ENCODE peak calls at places on chromosomes 16 and 17, in seven cellular contexts. One of them, this sample, is unnamed.

GRCh38 chr17:6589266-6589946 is 33.1 kb upstream of the PITPNM3 start:
- DNase-seq in cardiac fibroblast: peak
- DNase-seq in AG08396: no peak
- DNase-seq in amniotic stem cell: no peak
- DNase-seq in activated T-helper 1 cell treated with anti-CD3 and anti-CD28 coated beads, Interleukin-2, amount 50 U/mL, for 16 hours: no peak
- DNase-seq in activated naive CD4-positive, alpha-beta T cell: no peak
- DNase-seq in naive thymus-derived CD4-positive, alpha-beta T cell: no peak
- DNase-seq in this sample: no peak

GRCh38 chr17:69723316-69723715 is 308.8 kb downstream of the MAP2K6 start:
- DNase-seq in naive thymus-derived CD4-positive, alpha-beta T cell: no peak
- DNase-seq in amniotic stem cell: no peak
- DNase-seq in AG08396: no peak
- DNase-seq in activated naive CD4-positive, alpha-beta T cell: no peak
- DNase-seq in activated T-helper 1 cell treated with anti-CD3 and anti-CD28 coated beads, Interleukin-2, amount 50 U/mL, for 16 hours: no peak
- DNase-seq in cardiac fibroblast: no peak
- DNase-seq in this sample: no peak

GRCh38 chr16:49986351-49987124 is 38.5 kb upstream of the CNEP1R1 start:
- DNase-seq in naive thymus-derived CD4-positive, alpha-beta T cell: no peak
- DNase-seq in amniotic stem cell: no peak
- DNase-seq in activated naive CD4-positive, alpha-beta T cell: no peak
- DNase-seq in AG08396: peak
- DNase-seq in cardiac fibroblast: peak
- DNase-seq in activated T-helper 1 cell treated with anti-CD3 and anti-CD28 coated beads, Interleukin-2, amount 50 U/mL, for 16 hours: no peak
- DNase-seq in this sample: no peak

GRCh38 chr17:81209141-81209540 is 13.6 kb downstream of the CEP131 start:
- DNase-seq in activated T-helper 1 cell treated with anti-CD3 and anti-CD28 coated beads, Interleukin-2, amount 50 U/mL, for 16 hours: no peak
- DNase-seq in activated naive CD4-positive, alpha-beta T cell: no peak
- DNase-seq in cardiac fibroblast: no peak
- DNase-seq in amniotic stem cell: no peak
- DNase-seq in naive thymus-derived CD4-positive, alpha-beta T cell: no peak
- DNase-seq in AG08396: no peak
- DNase-seq in this sample: no peak

GRCh38 chr17:32519769-32520701 is 33.2 kb downstream of the CDK5R1 start:
- DNase-seq in activated T-helper 1 cell treated with anti-CD3 and anti-CD28 coated beads, Interleukin-2, amount 50 U/mL, for 16 hours: no peak
- DNase-seq in AG08396: no peak
- DNase-seq in activated naive CD4-positive, alpha-beta T cell: peak
- DNase-seq in cardiac fibroblast: peak
- DNase-seq in naive thymus-derived CD4-positive, alpha-beta T cell: peak
- DNase-seq in amniotic stem cell: no peak
- DNase-seq in this sample: no peak

GRCh38 chr16:88382491-88383400 is at the start of gene ZNF469:
- DNase-seq in amniotic stem cell: no peak
- DNase-seq in activated naive CD4-positive, alpha-beta T cell: no peak
- DNase-seq in naive thymus-derived CD4-positive, alpha-beta T cell: no peak
- DNase-seq in activated T-helper 1 cell treated with anti-CD3 and anti-CD28 coated beads, Interleukin-2, amount 50 U/mL, for 16 hours: no peak
- DNase-seq in cardiac fibroblast: peak
- DNase-seq in AG08396: peak
- DNase-seq in this sample: no peak

GRCh38 chr17:80969674-80970043 is 22.0 kb upstream of the CHMP6 start:
- DNase-seq in activated T-helper 1 cell treated with anti-CD3 and anti-CD28 coated beads, Interleukin-2, amount 50 U/mL, for 16 hours: no peak
- DNase-seq in activated naive CD4-positive, alpha-beta T cell: no peak
- DNase-seq in AG08396: no peak
- DNase-seq in cardiac fibroblast: no peak
- DNase-seq in amniotic stem cell: no peak
- DNase-seq in naive thymus-derived CD4-positive, alpha-beta T cell: no peak
- DNase-seq in this sample: no peak

GRCh38 chr16:24124291-24124690 is 131.8 kb upstream of the CACNG3 start:
- DNase-seq in activated T-helper 1 cell treated with anti-CD3 and anti-CD28 coated beads, Interleukin-2, amount 50 U/mL, for 16 hours: no peak
- DNase-seq in cardiac fibroblast: no peak
- DNase-seq in AG08396: no peak
- DNase-seq in activated naive CD4-positive, alpha-beta T cell: no peak
- DNase-seq in naive thymus-derived CD4-positive, alpha-beta T cell: no peak
- DNase-seq in amniotic stem cell: no peak
- DNase-seq in this sample: no peak

GRCh38 chr16:64417711-64418227 is 704.1 kb downstream of the CDH11 start:
- DNase-seq in naive thymus-derived CD4-positive, alpha-beta T cell: no peak
- DNase-seq in AG08396: no peak
- DNase-seq in activated T-helper 1 cell treated with anti-CD3 and anti-CD28 coated beads, Interleukin-2, amount 50 U/mL, for 16 hours: no peak
- DNase-seq in cardiac fibroblast: peak
- DNase-seq in activated naive CD4-positive, alpha-beta T cell: no peak
- DNase-seq in amniotic stem cell: no peak
- DNase-seq in this sample: no peak

GRCh38 chr16:70553175-70553574 is 29.6 kb downstream of the SF3B3 start:
- DNase-seq in activated naive CD4-positive, alpha-beta T cell: no peak
- DNase-seq in AG08396: peak
- DNase-seq in activated T-helper 1 cell treated with anti-CD3 and anti-CD28 coated beads, Interleukin-2, amount 50 U/mL, for 16 hours: no peak
- DNase-seq in amniotic stem cell: no peak
- DNase-seq in cardiac fibroblast: peak
- DNase-seq in naive thymus-derived CD4-positive, alpha-beta T cell: no peak
- DNase-seq in this sample: no peak

GRCh38 chr17:67830440-67830839 is 5.1 kb downstream of the BPTF start:
- DNase-seq in amniotic stem cell: no peak
- DNase-seq in cardiac fibroblast: no peak
- DNase-seq in AG08396: no peak
- DNase-seq in activated T-helper 1 cell treated with anti-CD3 and anti-CD28 coated beads, Interleukin-2, amount 50 U/mL, for 16 hours: no peak
- DNase-seq in activated naive CD4-positive, alpha-beta T cell: no peak
- DNase-seq in naive thymus-derived CD4-positive, alpha-beta T cell: no peak
- DNase-seq in this sample: no peak

GRCh38 chr17:29124135-29124930 is 55.9 kb downstream of the MYO18A start:
- DNase-seq in amniotic stem cell: peak
- DNase-seq in cardiac fibroblast: peak
- DNase-seq in activated T-helper 1 cell treated with anti-CD3 and anti-CD28 coated beads, Interleukin-2, amount 50 U/mL, for 16 hours: no peak
- DNase-seq in AG08396: peak
- DNase-seq in activated naive CD4-positive, alpha-beta T cell: no peak
- DNase-seq in naive thymus-derived CD4-positive, alpha-beta T cell: no peak
- DNase-seq in this sample: peak

GRCh38 chr16:560701-561412 is 663 bp downstream of the PRR35 start:
- DNase-seq in cardiac fibroblast: no peak
- DNase-seq in naive thymus-derived CD4-positive, alpha-beta T cell: no peak
- DNase-seq in amniotic stem cell: no peak
- DNase-seq in activated T-helper 1 cell treated with anti-CD3 and anti-CD28 coated beads, Interleukin-2, amount 50 U/mL, for 16 hours: no peak
- DNase-seq in activated naive CD4-positive, alpha-beta T cell: no peak
- DNase-seq in AG08396: no peak
- DNase-seq in this sample: no peak

GRCh38 chr16:28863929-28864886 is 565 bp downstream of the SH2B1 start:
- DNase-seq in activated naive CD4-positive, alpha-beta T cell: no peak
- DNase-seq in naive thymus-derived CD4-positive, alpha-beta T cell: no peak
- DNase-seq in amniotic stem cell: no peak
- DNase-seq in AG08396: peak
- DNase-seq in activated T-helper 1 cell treated with anti-CD3 and anti-CD28 coated beads, Interleukin-2, amount 50 U/mL, for 16 hours: no peak
- DNase-seq in cardiac fibroblast: peak
- DNase-seq in this sample: no peak

GRCh38 chr17:70171159-70171558 is 1.8 kb downstream of the KCNJ2 start:
- DNase-seq in amniotic stem cell: no peak
- DNase-seq in AG08396: no peak
- DNase-seq in activated T-helper 1 cell treated with anti-CD3 and anti-CD28 coated beads, Interleukin-2, amount 50 U/mL, for 16 hours: no peak
- DNase-seq in naive thymus-derived CD4-positive, alpha-beta T cell: no peak
- DNase-seq in cardiac fibroblast: no peak
- DNase-seq in activated naive CD4-positive, alpha-beta T cell: no peak
- DNase-seq in this sample: no peak

GRCh38 chr17:44351961-44352921 is 7.1 kb downstream of the GRN start:
- DNase-seq in amniotic stem cell: no peak
- DNase-seq in activated T-helper 1 cell treated with anti-CD3 and anti-CD28 coated beads, Interleukin-2, amount 50 U/mL, for 16 hours: no peak
- DNase-seq in activated naive CD4-positive, alpha-beta T cell: no peak
- DNase-seq in naive thymus-derived CD4-positive, alpha-beta T cell: no peak
- DNase-seq in AG08396: no peak
- DNase-seq in cardiac fibroblast: no peak
- DNase-seq in this sample: no peak

GRCh38 chr17:49987290-49987585 is 7.8 kb downstream of the DLX3 start:
- DNase-seq in cardiac fibroblast: no peak
- DNase-seq in amniotic stem cell: no peak
- DNase-seq in activated naive CD4-positive, alpha-beta T cell: no peak
- DNase-seq in naive thymus-derived CD4-positive, alpha-beta T cell: no peak
- DNase-seq in activated T-helper 1 cell treated with anti-CD3 and anti-CD28 coated beads, Interleukin-2, amount 50 U/mL, for 16 hours: no peak
- DNase-seq in AG08396: no peak
- DNase-seq in this sample: no peak

GRCh38 chr17:35786941-35787432 is 8.5 kb downstream of the MMP28 start:
- DNase-seq in activated naive CD4-positive, alpha-beta T cell: no peak
- DNase-seq in AG08396: no peak
- DNase-seq in activated T-helper 1 cell treated with anti-CD3 and anti-CD28 coated beads, Interleukin-2, amount 50 U/mL, for 16 hours: no peak
- DNase-seq in amniotic stem cell: no peak
- DNase-seq in naive thymus-derived CD4-positive, alpha-beta T cell: no peak
- DNase-seq in cardiac fibroblast: peak
- DNase-seq in this sample: no peak

GRCh38 chr16:82063456-82064082 is 28.5 kb downstream of the HSD17B2 start:
- DNase-seq in cardiac fibroblast: peak
- DNase-seq in naive thymus-derived CD4-positive, alpha-beta T cell: no peak
- DNase-seq in activated naive CD4-positive, alpha-beta T cell: no peak
- DNase-seq in amniotic stem cell: no peak
- DNase-seq in AG08396: no peak
- DNase-seq in activated T-helper 1 cell treated with anti-CD3 and anti-CD28 coated beads, Interleukin-2, amount 50 U/mL, for 16 hours: no peak
- DNase-seq in this sample: no peak

GRCh38 chr17:49067163-49067562 is 65.4 kb upstream of the B4GALNT2 start:
- DNase-seq in activated naive CD4-positive, alpha-beta T cell: no peak
- DNase-seq in activated T-helper 1 cell treated with anti-CD3 and anti-CD28 coated beads, Interleukin-2, amount 50 U/mL, for 16 hours: no peak
- DNase-seq in naive thymus-derived CD4-positive, alpha-beta T cell: no peak
- DNase-seq in AG08396: no peak
- DNase-seq in cardiac fibroblast: no peak
- DNase-seq in amniotic stem cell: no peak
- DNase-seq in this sample: no peak

GRCh38 chr17:37610971-37611370 is 1.8 kb upstream of the SYNRG start:
- DNase-seq in naive thymus-derived CD4-positive, alpha-beta T cell: no peak
- DNase-seq in AG08396: no peak
- DNase-seq in activated T-helper 1 cell treated with anti-CD3 and anti-CD28 coated beads, Interleukin-2, amount 50 U/mL, for 16 hours: no peak
- DNase-seq in cardiac fibroblast: no peak
- DNase-seq in amniotic stem cell: no peak
- DNase-seq in activated naive CD4-positive, alpha-beta T cell: no peak
- DNase-seq in this sample: no peak

GRCh38 chr16:78376452-78376851 is 277.0 kb downstream of the WWOX start:
- DNase-seq in amniotic stem cell: no peak
- DNase-seq in naive thymus-derived CD4-positive, alpha-beta T cell: no peak
- DNase-seq in cardiac fibroblast: no peak
- DNase-seq in activated T-helper 1 cell treated with anti-CD3 and anti-CD28 coated beads, Interleukin-2, amount 50 U/mL, for 16 hours: no peak
- DNase-seq in activated naive CD4-positive, alpha-beta T cell: no peak
- DNase-seq in AG08396: no peak
- DNase-seq in this sample: no peak

This sample was measured in A673.